ENCODE peak calls at places on chromosome 21, in six cellular contexts. G, M, D, B, H and Z are unnamed samples.

GRCh38 chr21:34924194-34924593 is 124.9 kb downstream of the RUNX1 start:
- DNase-seq in M (no peak), B (no peak), G (no peak), H (no peak), D (no peak), Z (no peak)

GRCh38 chr21:44485254-44485793 is 30.0 kb downstream of the LRRC3 start:
- DNase-seq in D (peak; percentile 55), G (no peak), M (no peak), B (peak; percentile 29), H (no peak), Z (no peak)

GRCh38 chr21:39104911-39105310 is 78.3 kb downstream of the PSMG1 start:
- DNase-seq in M (no peak), D (no peak), G (no peak), B (no peak), H (no peak), Z (no peak)

GRCh38 chr21:17387030-17387617 is 125.7 kb upstream of the CXADR start:
- DNase-seq in D (peak; percentile 47), H (no peak), G (peak; percentile 70), B (peak; percentile 61), M (no peak), Z (peak; percentile 61)

GRCh38 chr21:38820471-38821239 is 14.9 kb downstream of the ETS2 start:
- DNase-seq in B (no peak), H (no peak), G (peak; percentile 72), D (no peak), M (no peak), Z (no peak)

GRCh38 chr21:45289655-45290515 is 2.2 kb upstream of the POFUT2 start:
- DNase-seq in B (no peak), M (peak; percentile 40), H (no peak), G (no peak), D (no peak), Z (peak; percentile 26)

GRCh38 chr21:31586118-31586517 is 73.4 kb upstream of the SOD1 start:
- DNase-seq in M (no peak), B (no peak), D (no peak), G (no peak), H (no peak), Z (no peak)

GRCh38 chr21:42120056-42120903 is 49.2 kb downstream of the UMODL1 start:
- DNase-seq in H (no peak), D (no peak), B (no peak), M (no peak), G (peak; percentile 60), Z (no peak)

GRCh38 chr21:39020751-39021474 is 162.3 kb downstream of the PSMG1 start:
- DNase-seq in M (no peak), D (no peak), B (no peak), G (peak; percentile 89), H (no peak), Z (peak; percentile 56)

GRCh38 chr21:17819878-17820232 is 699 bp upstream of the C21orf91 start:
- DNase-seq in B (no peak), D (no peak), H (peak; percentile 7), G (no peak), M (no peak), Z (no peak)

GRCh38 chr21:44018813-44019567 is 6.9 kb downstream of the TRAPPC10 start:
- DNase-seq in M (peak; percentile 20), G (no peak), D (no peak), B (no peak), H (no peak), Z (no peak)

GRCh38 chr21:24290151-24290833 is 1317.0 kb downstream of the MRPL39 start:
- DNase-seq in D (no peak), B (no peak), H (no peak), M (no peak), G (no peak), Z (no peak)

GRCh38 chr21:17550671-17551308 is 37.9 kb downstream of the CXADR start:
- DNase-seq in H (no peak), D (no peak), M (no peak), B (no peak), G (no peak), Z (no peak)